ENCODE peak calls at places on chromosomes 2 and 18, in four cellular contexts. K is A549, T is K562, I is HepG2. C is an unnamed sample.

GRCh38 chr2:16952805-16953204 is 287.2 kb upstream of the CYRIA start:
- DNase-seq in I (no peak), K (no peak), T (no peak), C (no peak)

GRCh38 chr2:12715878-12716249 is 872 bp upstream of the TRIB2 start:
- DNase-seq in I (peak), K (peak), T (peak), C (no peak)

GRCh38 chr2:15472133-15472532 is 89.0 kb downstream of the NBAS start:
- DNase-seq in T (no peak), K (no peak), I (no peak), C (no peak)

GRCh38 chr18:46706968-46707367 is 49.9 kb downstream of the ST8SIA5 start:
- DNase-seq in K (no peak), T (no peak), I (peak), C (no peak)

GRCh38 chr2:140506606-140507005 is 1624.2 kb downstream of the LRP1B start:
- DNase-seq in K (peak), T (no peak), I (no peak), C (no peak)

GRCh38 chr2:189533274-189534035 is 47.1 kb downstream of the SLC40A1 start:
- DNase-seq in I (peak), K (no peak), T (no peak), C (no peak)

GRCh38 chr18:59469463-59470180 is 110.6 kb upstream of the LMAN1 start:
- DNase-seq in I (no peak), K (no peak), T (no peak), C (no peak)

GRCh38 chr2:217551229-217551909 is 451.4 kb downstream of the TNS1 start:
- DNase-seq in K (peak), I (peak), T (no peak), C (no peak)

GRCh38 chr2:11753452-11753885 is 7.0 kb downstream of the LPIN1 start:
- DNase-seq in I (no peak), K (no peak), T (peak), C (peak)

GRCh38 chr18:79576686-79577351 is 102.8 kb upstream of the CTDP1 start:
- DNase-seq in K (no peak), I (no peak), T (no peak), C (no peak)

GRCh38 chr18:8967573-8967972 is 134.9 kb upstream of the NDUFV2 start:
- DNase-seq in I (no peak), T (no peak), K (no peak), C (no peak)

GRCh38 chr2:60708630-60709320 is 47.3 kb upstream of the PAPOLG start:
- DNase-seq in I (no peak), T (no peak), K (no peak), C (no peak)

GRCh38 chr2:205612661-205613060 is 69.6 kb upstream of the NRP2 start:
- DNase-seq in K (no peak), I (no peak), T (peak), C (no peak)

GRCh38 chr2:189318761-189319160 is 122.5 kb upstream of the WDR75 start:
- DNase-seq in I (no peak), T (no peak), K (no peak), C (no peak)

GRCh38 chr2:19850526-19851050 is 51.2 kb downstream of the TTC32 start:
- DNase-seq in I (no peak), K (no peak), T (no peak), C (no peak)

GRCh38 chr2:162022290-162022945 is 51.6 kb downstream of the DPP4 start:
- DNase-seq in T (no peak), K (no peak), I (peak), C (no peak)

GRCh38 chr2:110126926-110127325 is 11.3 kb upstream of the MALL start:
- DNase-seq in K (no peak), T (no peak), I (peak), C (no peak)

GRCh38 chr2:100004348-100004884 is 138.0 kb downstream of the AFF3 start:
- DNase-seq in K (no peak), I (no peak), T (no peak), C (no peak)

GRCh38 chr2:53952519-53952918 is 18.3 kb downstream of the PSME4 start:
- DNase-seq in I (no peak), K (no peak), T (no peak), C (no peak)

GRCh38 chr2:207311316-207312005 is 145.7 kb upstream of the KLF7 start:
- DNase-seq in I (peak), K (peak), T (peak), C (no peak)

DNA sequence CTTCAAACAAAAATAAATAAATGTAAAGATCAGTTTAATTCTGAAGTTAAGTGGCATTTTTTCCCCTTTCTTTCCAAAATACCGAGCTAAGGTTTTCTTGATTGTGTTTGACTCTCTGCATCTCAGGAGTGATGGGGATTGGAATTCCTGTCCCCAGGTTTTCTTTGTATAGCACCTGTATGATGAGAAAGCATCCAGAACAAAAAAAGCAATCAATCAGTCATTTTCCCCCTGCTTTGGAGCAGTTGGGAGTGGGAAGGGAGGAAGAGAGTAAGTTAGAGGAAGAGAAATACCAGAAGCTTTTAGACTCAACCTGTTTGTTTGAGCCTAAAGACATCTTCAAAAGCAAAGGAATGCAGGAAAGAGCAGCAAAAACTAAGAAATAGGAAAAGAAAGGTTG is 88.5 kb downstream of the RIF1 start:
- DNase-seq in K (no peak), I (no peak), T (no peak), C (no peak)
- TF ChIP-seq CHD4 in K (no peak), I (no peak), T (no peak), C (no peak)

GRCh38 chr2:197779261-197779660 is 5.9 kb downstream of the BOLL start:
- DNase-seq in I (no peak), K (no peak), T (no peak), C (no peak)

GRCh38 chr2:197782121-197782520 is 3.0 kb downstream of the BOLL start:
- DNase-seq in T (no peak), K (no peak), I (no peak), C (no peak)

DNA sequence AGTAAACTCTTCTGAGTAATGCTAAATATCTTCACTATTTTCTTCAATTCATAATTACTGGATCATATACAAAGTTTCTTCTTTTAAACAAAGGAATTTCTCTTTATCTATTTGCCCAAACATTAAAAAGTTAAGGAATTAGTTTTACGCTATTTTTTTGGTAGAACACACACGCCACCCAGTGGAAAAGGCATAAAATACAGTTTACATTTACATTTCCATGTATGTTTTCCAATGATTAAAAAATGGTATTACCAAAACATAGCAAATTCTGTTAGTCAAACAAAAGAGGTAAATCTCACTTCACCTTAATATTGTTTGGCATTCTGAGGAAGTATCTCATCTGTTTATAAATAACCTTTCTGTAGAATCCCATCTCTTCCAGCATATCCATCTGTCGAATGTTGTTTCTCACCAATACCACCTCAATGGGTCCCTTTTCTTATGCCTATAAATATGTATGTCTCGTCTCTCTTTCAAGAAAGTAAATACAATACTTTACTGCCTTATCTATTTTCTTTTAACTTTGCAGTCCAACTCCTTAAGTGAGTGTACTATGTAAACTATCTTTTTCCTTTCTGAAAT is 7.2 kb downstream of the BOLL start:
- DNase-seq in K (peak), I (peak), T (peak), C (peak)
- TF ChIP-seq CHD4 in K (no peak), I (no peak), T (no peak), C (no peak)

GRCh38 chr18:24027156-24027555 is 12.6 kb downstream of the TTC39C start:
- DNase-seq in T (no peak), K (no peak), I (no peak), C (no peak)
- TF ChIP-seq CHD4 in T (no peak), K (no peak), I (no peak), C (no peak)

DNA sequence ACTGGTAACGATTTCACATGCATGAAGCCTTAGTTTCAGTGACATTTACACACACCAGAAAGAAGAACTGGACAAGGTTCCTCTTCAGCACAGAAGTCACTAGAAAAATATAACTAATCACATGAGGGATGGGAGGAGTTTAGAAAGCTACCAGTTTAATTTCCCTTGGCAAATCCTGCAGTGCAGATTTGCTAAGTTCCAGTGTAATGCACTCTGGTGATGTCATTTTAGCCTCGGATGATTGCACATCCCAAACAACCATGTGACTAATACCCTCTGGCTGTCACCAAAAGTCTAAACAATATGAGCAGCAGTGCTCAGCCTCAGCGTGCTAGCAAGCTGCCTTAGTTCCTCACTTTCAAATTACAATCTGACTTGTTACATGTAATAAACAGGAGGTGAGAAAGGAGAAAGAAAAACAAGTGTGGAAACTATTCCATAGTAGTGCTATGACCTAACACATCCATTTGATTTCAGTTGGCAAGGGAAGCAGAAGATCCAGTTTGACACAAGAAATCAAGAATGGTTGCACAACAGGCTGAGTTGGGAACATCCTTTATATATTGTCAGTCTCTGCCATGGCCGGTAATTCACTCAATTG is 35.3 kb upstream of the PPP1CB start:
- DNase-seq in K (peak), I (peak), T (peak), C (peak)
- TF ChIP-seq CHD4 in K (no peak), I (no peak), T (no peak), C (no peak)

C was measured in GM12878.